ENCODE peak calls at places on chromosomes 13 and 19, in ten cellular contexts. K is left lung, R is fibroblast of lung, J is neural progenitor cell, P is GM23338, I is uterus, F is transverse colon, O is endodermal cell, Z is A549, T is type B pancreatic cell. W is an unnamed sample.

GRCh38 chr13:44096906-44097305 is 217.2 kb downstream of the LACC1 start:
- DNase-seq in I (no peak), T (no peak), Z (no peak), K (no peak), J (no peak), R (no peak), P (no peak), F (no peak), O (no peak), W (no peak)

GRCh38 chr19:50720181-50720920 is 749 bp upstream of the SHANK1 start:
- DNase-seq in O (no peak), J (no peak), T (no peak), I (no peak), P (no peak), Z (no peak), K (no peak), R (no peak), F (no peak), W (no peak)

GRCh38 chr13:75443356-75443958 is 38.5 kb downstream of the TBC1D4 start:
- DNase-seq in Z (no peak), O (no peak), P (no peak), J (no peak), F (no peak), K (no peak), T (no peak), I (no peak), R (no peak), W (no peak)

GRCh38 chr13:66210677-66211076 is 1019.5 kb downstream of the PCDH9 start:
- DNase-seq in J (no peak), F (no peak), P (no peak), Z (peak), K (no peak), R (peak), I (no peak), O (no peak), T (no peak), W (no peak)

GRCh38 chr13:106349080-106349841 is 186.2 kb downstream of the EFNB2 start:
- DNase-seq in F (peak), J (peak), P (peak), T (no peak), K (peak), O (peak), I (no peak), R (peak), Z (no peak), W (peak)

GRCh38 chr13:110705356-110705825 is 525 bp downstream of the CARS2 start:
- DNase-seq in P (no peak), Z (no peak), F (no peak), I (no peak), R (peak), J (no peak), T (no peak), O (no peak), K (no peak), W (no peak)

GRCh38 chr19:40592170-40592569 is 9.0 kb upstream of the LTBP4 start:
- DNase-seq in P (peak), I (no peak), F (no peak), O (peak), R (peak), J (peak), K (no peak), Z (peak), T (no peak), W (no peak)

GRCh38 chr13:74243637-74244526 is 109.7 kb upstream of the KLF12 start:
- DNase-seq in Z (no peak), O (no peak), F (no peak), I (no peak), J (no peak), T (no peak), P (no peak), K (no peak), R (peak), W (no peak)

GRCh38 chr13:51524312-51524711 is 60.0 kb upstream of the WDFY2 start:
- DNase-seq in R (peak), O (no peak), T (no peak), Z (peak), K (no peak), J (no peak), F (no peak), P (no peak), I (no peak), W (no peak)

GRCh38 chr19:14502334-14503092 is 6.6 kb upstream of the GIPC1 start:
- DNase-seq in J (no peak), T (no peak), K (no peak), R (no peak), P (no peak), F (no peak), O (no peak), Z (peak), I (no peak), W (no peak)

GRCh38 chr13:39051157-39051556 is 12.9 kb downstream of the NHLRC3 start:
- DNase-seq in R (peak), K (no peak), I (no peak), J (peak), Z (peak), T (no peak), O (no peak), P (peak), F (no peak), W (no peak)

GRCh38 chr19:46606681-46607440 is 5.7 kb downstream of the CALM3 start:
- DNase-seq in T (peak), P (no peak), K (no peak), O (peak), J (no peak), Z (no peak), R (no peak), I (no peak), F (peak), W (no peak)

GRCh38 chr13:76754414-76754813 is 131.8 kb downstream of the KCTD12 start:
- DNase-seq in K (no peak), Z (no peak), R (peak), T (no peak), P (no peak), J (no peak), I (no peak), F (no peak), O (no peak), W (no peak)

GRCh38 chr13:60338754-60339153 is 58.3 kb upstream of the TDRD3 start:
- DNase-seq in P (peak), J (no peak), T (no peak), K (no peak), I (no peak), Z (no peak), R (no peak), O (no peak), F (no peak), W (no peak)

GRCh38 chr13:47803131-47803530 is 197.9 kb downstream of the SUCLA2 start:
- DNase-seq in F (no peak), R (no peak), T (no peak), Z (no peak), P (no peak), K (no peak), I (no peak), O (no peak), J (no peak), W (no peak)

GRCh38 chr13:76123548-76123947 is 487.4 kb downstream of the LMO7 start:
- DNase-seq in O (no peak), J (no peak), P (no peak), Z (no peak), T (no peak), R (no peak), K (no peak), F (no peak), I (no peak), W (no peak)

GRCh38 chr19:39031368-39032163 is 783 bp downstream of the FBXO27 start:
- DNase-seq in I (peak), F (peak), R (peak), O (peak), Z (peak), J (peak), K (peak), P (peak), T (peak), W (peak)

GRCh38 chr13:20702945-20703784 is at the start of gene IL17D:
- DNase-seq in Z (no peak), J (peak), K (no peak), F (peak), I (no peak), T (no peak), O (peak), P (peak), R (no peak), W (peak)

GRCh38 chr19:46503848-46504453 is 8.3 kb upstream of the PNMA8B start:
- DNase-seq in P (peak), Z (no peak), R (no peak), F (no peak), K (no peak), I (no peak), T (no peak), O (no peak), J (peak), W (no peak)

GRCh38 chr19:18503971-18504885 is 17.6 kb downstream of the ELL start:
- DNase-seq in J (no peak), K (no peak), P (no peak), F (peak), T (no peak), I (no peak), O (peak), R (no peak), Z (peak), W (no peak)

GRCh38 chr13:108227651-108228272 is 9.6 kb downstream of the ABHD13 start:
- DNase-seq in R (peak), I (no peak), Z (peak), J (peak), O (no peak), T (no peak), P (peak), K (no peak), F (no peak), W (peak)

GRCh38 chr13:51221674-51222509 is at the start of gene FAM124A:
- DNase-seq in I (peak), O (peak), J (peak), R (peak), F (peak), Z (peak), T (peak), P (peak), K (no peak), W (peak)

GRCh38 chr19:47446534-47447469 is 24.9 kb downstream of the SLC8A2 start:
- DNase-seq in F (peak), P (peak), K (no peak), J (peak), R (no peak), O (peak), T (no peak), I (peak), Z (peak), W (peak)

GRCh38 chr19:4811328-4812131 is 20.0 kb downstream of the TICAM1 start:
- DNase-seq in I (peak), Z (peak), P (peak), T (peak), R (peak), J (peak), O (peak), F (peak), K (peak), W (peak)

GRCh38 chr13:79287994-79288795 is 117.9 kb downstream of the RBM26 start:
- DNase-seq in P (peak), K (no peak), I (no peak), Z (no peak), O (peak), T (no peak), R (no peak), F (no peak), J (peak), W (no peak)

GRCh38 chr13:85698236-85698635 is 101.0 kb downstream of the SLITRK6 start:
- DNase-seq in Z (no peak), I (no peak), O (no peak), T (no peak), J (no peak), F (no peak), P (no peak), R (peak), K (no peak), W (no peak)

GRCh38 chr13:43751624-43752023 is 35.1 kb downstream of the ENOX1 start:
- DNase-seq in F (no peak), I (no peak), J (no peak), O (no peak), P (no peak), T (no peak), R (no peak), Z (no peak), K (no peak), W (no peak)

GRCh38 chr19:45299719-45300118 is 23.0 kb downstream of the CKM start:
- DNase-seq in J (no peak), T (no peak), Z (no peak), I (no peak), K (no peak), F (no peak), O (no peak), P (no peak), R (no peak), W (no peak)

GRCh38 chr13:77584111-77584510 is 48.6 kb downstream of the SCEL start:
- DNase-seq in Z (no peak), O (no peak), F (no peak), J (no peak), R (peak), T (no peak), I (no peak), P (no peak), K (no peak), W (no peak)

GRCh38 chr19:9622531-9622930 is 1.5 kb upstream of the ZNF561 start:
- DNase-seq in R (peak), O (no peak), K (no peak), I (no peak), J (no peak), P (no peak), Z (no peak), F (no peak), T (no peak), W (no peak)

GRCh38 chr13:76833465-76833864 is 52.7 kb downstream of the KCTD12 start:
- DNase-seq in T (no peak), R (no peak), Z (no peak), I (no peak), O (no peak), F (no peak), J (no peak), K (no peak), P (no peak), W (no peak)

GRCh38 chr13:20939662-20940061 is 37.1 kb upstream of the XPO4 start:
- DNase-seq in P (no peak), F (no peak), J (no peak), I (no peak), T (no peak), O (peak), K (no peak), Z (peak), R (no peak), W (no peak)

GRCh38 chr19:1601613-1602064 is 3.6 kb downstream of the UQCR11 start:
- DNase-seq in P (peak), R (no peak), F (no peak), O (no peak), Z (no peak), K (no peak), I (no peak), T (no peak), J (no peak), W (no peak)
- TF ChIP-seq CTCF in P (peak), R (peak), F (peak), O (peak), Z (no peak), K (no peak), I (no peak), T (peak), J (peak), W (peak)

GRCh38 chr19:664913-665443 is 2.0 kb upstream of the RNF126 start:
- DNase-seq in K (peak), R (peak), T (peak), F (peak), Z (peak), P (peak), J (peak), I (peak), O (peak), W (peak)

GRCh38 chr19:676343-677105 is at the start of gene FSTL3:
- DNase-seq in F (no peak), I (peak), K (no peak), Z (peak), R (peak), O (peak), P (no peak), T (no peak), J (peak), W (no peak)

GRCh38 chr19:674282-675151 is 1.7 kb upstream of the FSTL3 start:
- DNase-seq in J (no peak), Z (no peak), T (peak), F (no peak), R (no peak), P (no peak), K (no peak), I (no peak), O (no peak), W (no peak)

GRCh38 chr19:676007-676342 is 217 bp upstream of the FSTL3 start:
- DNase-seq in T (no peak), O (no peak), P (no peak), J (no peak), I (no peak), Z (no peak), F (peak), K (no peak), R (no peak), W (no peak)

GRCh38 chr19:670609-671075 is 5.5 kb upstream of the FSTL3 start:
- DNase-seq in P (peak), J (no peak), O (peak), T (no peak), Z (peak), K (no peak), F (no peak), I (no peak), R (no peak), W (no peak)
- TF ChIP-seq CTCF in P (peak), J (peak), O (peak), T (peak), Z (no peak), K (no peak), F (no peak), I (no peak), R (peak), W (peak)

DNA sequence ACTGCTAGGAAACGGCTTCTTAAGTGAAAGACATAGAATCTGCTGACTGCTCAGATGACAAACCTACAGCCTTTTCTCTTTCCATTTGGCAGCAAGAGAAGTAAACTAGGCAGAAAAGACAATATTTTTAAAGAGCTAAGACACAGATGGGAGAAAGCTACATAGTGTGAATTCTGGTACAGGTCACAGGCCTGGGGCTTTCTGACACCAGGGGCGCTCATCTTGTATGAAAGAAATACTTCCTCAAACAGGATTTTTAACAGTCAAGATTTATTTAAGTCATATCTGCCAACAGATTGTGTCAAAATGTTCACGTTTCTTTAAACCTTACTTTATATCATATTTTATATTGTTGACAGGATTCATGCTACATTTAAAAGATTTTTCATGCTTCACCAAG is 78.4 kb downstream of the MIPEP start:
- DNase-seq in R (no peak), K (no peak), J (no peak), O (no peak), Z (no peak), I (no peak), T (no peak), P (peak), F (no peak), W (no peak)
- TF ChIP-seq CTCF in R (peak), K (no peak), J (peak), O (peak), Z (no peak), I (no peak), T (peak), P (peak), F (no peak), W (no peak)

DNA sequence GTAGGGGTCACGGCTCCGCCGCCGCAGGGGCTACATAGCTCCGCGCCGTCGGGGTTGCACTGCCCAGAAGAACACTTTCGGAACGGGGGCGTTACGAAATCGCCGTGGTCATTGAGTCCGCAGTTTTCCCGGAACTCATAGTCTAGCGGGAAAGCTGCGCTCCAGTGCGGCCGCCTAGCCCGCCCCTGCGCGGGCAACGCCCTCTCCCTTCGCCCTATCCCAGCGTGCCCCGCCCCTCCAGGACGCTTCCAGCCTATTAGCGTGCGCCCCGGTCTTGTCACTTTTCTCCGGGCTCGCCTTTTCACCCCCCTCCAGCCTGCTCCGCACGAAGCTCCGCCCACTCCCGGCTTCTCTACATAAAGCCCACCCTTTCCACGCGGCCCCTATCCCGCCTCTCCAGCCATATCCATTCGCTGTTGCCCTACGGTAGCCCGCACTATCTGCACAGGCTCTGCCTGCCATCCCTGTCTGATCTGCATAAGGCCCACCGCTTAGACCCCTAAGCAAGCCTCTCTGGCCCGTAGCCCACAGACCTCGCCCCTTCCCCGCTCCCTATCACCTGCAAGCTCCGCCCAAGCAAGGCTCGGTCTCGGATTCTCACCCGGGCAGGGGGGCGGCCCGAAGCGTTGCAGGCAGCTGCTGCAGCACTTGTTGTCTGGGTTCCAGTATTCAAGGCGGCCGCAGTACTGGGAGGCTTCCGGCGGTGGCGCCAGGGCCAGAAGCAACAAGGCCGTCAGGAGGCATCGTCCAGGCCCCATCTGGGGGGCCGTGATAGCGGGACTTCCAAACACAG is 1.6 kb downstream of the IGFLR1 start:
- DNase-seq in Z (peak), J (peak), P (peak), R (peak), F (peak), I (peak), K (peak), O (peak), T (peak), W (peak)
- TF ChIP-seq CTCF in Z (no peak), J (peak), P (no peak), R (no peak), F (no peak), I (no peak), K (no peak), O (peak), T (no peak), W (no peak)

GRCh38 chr13:46602531-46602930 is 49.6 kb downstream of the LRCH1 start:
- DNase-seq in R (no peak), J (no peak), O (no peak), Z (no peak), T (no peak), F (no peak), K (no peak), P (no peak), I (no peak), W (no peak)

GRCh38 chr13:46600943-46601311 is 48.0 kb downstream of the LRCH1 start:
- DNase-seq in J (no peak), P (no peak), K (no peak), T (no peak), O (no peak), Z (no peak), I (no peak), F (no peak), R (no peak), W (no peak)

GRCh38 chr13:46604226-46604968 is 51.4 kb downstream of the LRCH1 start:
- DNase-seq in Z (no peak), I (no peak), T (no peak), O (no peak), R (no peak), P (no peak), J (no peak), F (no peak), K (no peak), W (no peak)

GRCh38 chr13:46605089-46605488 is 52.1 kb downstream of the LRCH1 start:
- DNase-seq in F (no peak), Z (no peak), J (no peak), K (no peak), O (no peak), R (peak), T (no peak), I (no peak), P (no peak), W (no peak)

DNA sequence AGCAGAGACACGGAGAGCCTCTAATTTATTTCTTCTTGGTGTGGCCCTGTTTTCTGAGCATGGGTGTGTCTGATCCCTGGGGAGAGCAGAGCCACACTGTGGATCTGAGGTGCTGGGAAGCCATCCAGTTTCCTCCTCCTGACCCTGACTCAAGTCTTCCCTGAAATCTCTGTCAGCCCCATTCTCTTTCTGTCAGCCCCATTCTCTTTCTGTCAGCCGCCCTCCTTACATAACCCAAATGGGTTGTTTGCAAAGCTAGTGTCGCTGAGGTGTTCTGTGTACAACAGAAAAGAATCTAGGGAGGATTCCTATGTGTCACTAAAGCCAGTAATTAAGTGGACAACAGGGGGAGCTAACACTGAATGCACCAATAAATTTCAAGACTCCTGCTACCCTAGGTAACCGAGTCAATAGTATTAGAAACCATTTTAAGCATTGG is 50.2 kb downstream of the LRCH1 start:
- DNase-seq in J (peak), Z (peak), R (no peak), T (no peak), F (no peak), K (no peak), O (no peak), I (no peak), P (peak), W (no peak)
- TF ChIP-seq CTCF in J (peak), Z (peak), R (peak), T (peak), F (no peak), K (no peak), O (peak), I (no peak), P (peak), W (peak)

GRCh38 chr13:92251815-92252214 is 853.4 kb downstream of the GPC5 start:
- DNase-seq in R (peak), J (no peak), Z (no peak), I (no peak), T (no peak), K (no peak), F (no peak), O (no peak), P (no peak), W (no peak)
- TF ChIP-seq CTCF in R (no peak), J (no peak), Z (no peak), I (no peak), T (no peak), K (no peak), F (no peak), O (no peak), P (no peak), W (no peak)